ENCODE peak calls at places on chromosomes 16 and 17, in eight cellular contexts. One of them, this sample, is unnamed.

GRCh38 chr17:65730711-65731169 is 169.3 kb upstream of the AXIN2 start:
- DNase-seq in NCI-H2171 treated with DMSO at 0.1 percent for 48 hours: no peak
- DNase-seq in activated gamma-delta T cell: no peak
- DNase-seq in NCI-H1694: no peak
- DNase-seq in HS-27A: no peak
- DNase-seq in NCI-H460: no peak
- DNase-seq in heart left ventricle: no peak
- DNase-seq in CD4-positive, alpha-beta T cell: no peak
- DNase-seq in this sample: no peak

GRCh38 chr17:57864273-57864672 is 14.4 kb upstream of the MRPS23 start:
- DNase-seq in NCI-H460: no peak
- DNase-seq in CD4-positive, alpha-beta T cell: no peak
- DNase-seq in activated gamma-delta T cell: no peak
- DNase-seq in heart left ventricle: peak
- DNase-seq in HS-27A: no peak
- DNase-seq in NCI-H2171 treated with DMSO at 0.1 percent for 48 hours: no peak
- DNase-seq in NCI-H1694: no peak
- DNase-seq in this sample: no peak

GRCh38 chr16:46607529-46607928 is 13.7 kb downstream of the SHCBP1 start:
- DNase-seq in NCI-H460: peak
- DNase-seq in CD4-positive, alpha-beta T cell: no peak
- DNase-seq in HS-27A: no peak
- DNase-seq in activated gamma-delta T cell: no peak
- DNase-seq in NCI-H2171 treated with DMSO at 0.1 percent for 48 hours: peak
- DNase-seq in heart left ventricle: no peak
- DNase-seq in NCI-H1694: peak
- DNase-seq in this sample: no peak

GRCh38 chr17:59483860-59484259 is 81.5 kb upstream of the DHX40 start:
- DNase-seq in heart left ventricle: no peak
- DNase-seq in activated gamma-delta T cell: no peak
- DNase-seq in HS-27A: no peak
- DNase-seq in NCI-H1694: no peak
- DNase-seq in NCI-H2171 treated with DMSO at 0.1 percent for 48 hours: no peak
- DNase-seq in NCI-H460: no peak
- DNase-seq in CD4-positive, alpha-beta T cell: no peak
- DNase-seq in this sample: no peak

GRCh38 chr17:75105269-75106080 is 4.3 kb upstream of the ARMC7 start:
- DNase-seq in activated gamma-delta T cell: no peak
- DNase-seq in HS-27A: no peak
- DNase-seq in NCI-H1694: peak
- DNase-seq in NCI-H2171 treated with DMSO at 0.1 percent for 48 hours: peak
- DNase-seq in heart left ventricle: no peak
- DNase-seq in NCI-H460: no peak
- DNase-seq in CD4-positive, alpha-beta T cell: no peak
- DNase-seq in this sample: peak

GRCh38 chr17:44004077-44004760 is at the start of gene NAGS:
- DNase-seq in CD4-positive, alpha-beta T cell: no peak
- DNase-seq in activated gamma-delta T cell: peak
- DNase-seq in NCI-H460: no peak
- DNase-seq in HS-27A: no peak
- DNase-seq in NCI-H2171 treated with DMSO at 0.1 percent for 48 hours: no peak
- DNase-seq in NCI-H1694: no peak
- DNase-seq in heart left ventricle: no peak
- DNase-seq in this sample: peak

GRCh38 chr16:58098207-58099096 is 30.7 kb downstream of the CFAP20 start:
- DNase-seq in activated gamma-delta T cell: no peak
- DNase-seq in HS-27A: peak
- DNase-seq in NCI-H2171 treated with DMSO at 0.1 percent for 48 hours: no peak
- DNase-seq in CD4-positive, alpha-beta T cell: no peak
- DNase-seq in heart left ventricle: no peak
- DNase-seq in NCI-H460: no peak
- DNase-seq in NCI-H1694: no peak
- DNase-seq in this sample: no peak

GRCh38 chr17:76414334-76415295 is 30.2 kb downstream of the SPHK1 start:
- DNase-seq in HS-27A: no peak
- DNase-seq in NCI-H2171 treated with DMSO at 0.1 percent for 48 hours: peak
- DNase-seq in activated gamma-delta T cell: no peak
- DNase-seq in NCI-H460: no peak
- DNase-seq in CD4-positive, alpha-beta T cell: no peak
- DNase-seq in NCI-H1694: peak
- DNase-seq in heart left ventricle: peak
- DNase-seq in this sample: no peak

GRCh38 chr16:2039286-2040030 is 8.2 kb downstream of the NTHL1 start:
- DNase-seq in HS-27A: no peak
- DNase-seq in activated gamma-delta T cell: no peak
- DNase-seq in NCI-H1694: no peak
- DNase-seq in NCI-H2171 treated with DMSO at 0.1 percent for 48 hours: no peak
- DNase-seq in NCI-H460: no peak
- DNase-seq in CD4-positive, alpha-beta T cell: no peak
- DNase-seq in heart left ventricle: peak
- DNase-seq in this sample: no peak

GRCh38 chr16:19245326-19245925 is 40.1 kb upstream of the CLEC19A start:
- DNase-seq in NCI-H2171 treated with DMSO at 0.1 percent for 48 hours: peak
- DNase-seq in HS-27A: no peak
- DNase-seq in NCI-H1694: no peak
- DNase-seq in activated gamma-delta T cell: no peak
- DNase-seq in CD4-positive, alpha-beta T cell: no peak
- DNase-seq in NCI-H460: no peak
- DNase-seq in heart left ventricle: no peak
- DNase-seq in this sample: no peak

GRCh38 chr16:65547799-65548446 is 426.1 kb upstream of the CDH11 start:
- DNase-seq in CD4-positive, alpha-beta T cell: no peak
- DNase-seq in NCI-H2171 treated with DMSO at 0.1 percent for 48 hours: no peak
- DNase-seq in heart left ventricle: no peak
- DNase-seq in activated gamma-delta T cell: no peak
- DNase-seq in HS-27A: peak
- DNase-seq in NCI-H1694: no peak
- DNase-seq in NCI-H460: no peak
- DNase-seq in this sample: no peak

GRCh38 chr16:23570992-23571632 is 13.6 kb downstream of the UBFD1 start:
- DNase-seq in heart left ventricle: no peak
- DNase-seq in CD4-positive, alpha-beta T cell: no peak
- DNase-seq in HS-27A: no peak
- DNase-seq in NCI-H1694: no peak
- DNase-seq in NCI-H2171 treated with DMSO at 0.1 percent for 48 hours: no peak
- DNase-seq in activated gamma-delta T cell: no peak
- DNase-seq in NCI-H460: no peak
- DNase-seq in this sample: no peak

GRCh38 chr17:41496803-41497484 is 7.2 kb upstream of the KRT36 start:
- DNase-seq in NCI-H1694: peak
- DNase-seq in activated gamma-delta T cell: no peak
- DNase-seq in NCI-H2171 treated with DMSO at 0.1 percent for 48 hours: no peak
- DNase-seq in NCI-H460: peak
- DNase-seq in heart left ventricle: peak
- DNase-seq in HS-27A: peak
- DNase-seq in CD4-positive, alpha-beta T cell: peak
- DNase-seq in this sample: peak

GRCh38 chr16:66588981-66589713 is 9.9 kb downstream of the CMTM2 start:
- DNase-seq in heart left ventricle: peak
- DNase-seq in NCI-H1694: no peak
- DNase-seq in NCI-H460: no peak
- DNase-seq in CD4-positive, alpha-beta T cell: peak
- DNase-seq in HS-27A: no peak
- DNase-seq in NCI-H2171 treated with DMSO at 0.1 percent for 48 hours: no peak
- DNase-seq in activated gamma-delta T cell: no peak
- DNase-seq in this sample: peak

GRCh38 chr17:34252890-34253525 is 2.1 kb upstream of the CCL2 start:
- DNase-seq in NCI-H460: no peak
- DNase-seq in CD4-positive, alpha-beta T cell: no peak
- DNase-seq in activated gamma-delta T cell: no peak
- DNase-seq in HS-27A: no peak
- DNase-seq in NCI-H2171 treated with DMSO at 0.1 percent for 48 hours: no peak
- DNase-seq in NCI-H1694: no peak
- DNase-seq in heart left ventricle: no peak
- DNase-seq in this sample: no peak

GRCh38 chr16:64196444-64196843 is 925.4 kb downstream of the CDH11 start:
- DNase-seq in NCI-H460: no peak
- DNase-seq in activated gamma-delta T cell: no peak
- DNase-seq in NCI-H2171 treated with DMSO at 0.1 percent for 48 hours: no peak
- DNase-seq in heart left ventricle: no peak
- DNase-seq in NCI-H1694: no peak
- DNase-seq in CD4-positive, alpha-beta T cell: no peak
- DNase-seq in HS-27A: peak
- DNase-seq in this sample: no peak

GRCh38 chr16:57538235-57538711 is 1.9 kb upstream of the CCDC102A start:
- DNase-seq in activated gamma-delta T cell: no peak
- DNase-seq in heart left ventricle: no peak
- DNase-seq in NCI-H2171 treated with DMSO at 0.1 percent for 48 hours: no peak
- DNase-seq in CD4-positive, alpha-beta T cell: no peak
- DNase-seq in HS-27A: no peak
- DNase-seq in NCI-H1694: no peak
- DNase-seq in NCI-H460: no peak
- DNase-seq in this sample: no peak

GRCh38 chr17:74431568-74432483 is at the start of gene GPRC5C:
- DNase-seq in heart left ventricle: peak
- DNase-seq in NCI-H460: peak
- DNase-seq in NCI-H2171 treated with DMSO at 0.1 percent for 48 hours: peak
- DNase-seq in NCI-H1694: peak
- DNase-seq in CD4-positive, alpha-beta T cell: no peak
- DNase-seq in activated gamma-delta T cell: peak
- DNase-seq in HS-27A: no peak
- DNase-seq in this sample: peak

GRCh38 chr17:2250140-2251095 is 53.2 kb downstream of the SMG6 start:
- DNase-seq in CD4-positive, alpha-beta T cell: peak
- DNase-seq in NCI-H2171 treated with DMSO at 0.1 percent for 48 hours: no peak
- DNase-seq in heart left ventricle: no peak
- DNase-seq in HS-27A: no peak
- DNase-seq in NCI-H1694: no peak
- DNase-seq in activated gamma-delta T cell: no peak
- DNase-seq in NCI-H460: no peak
- DNase-seq in this sample: no peak

GRCh38 chr16:86306811-86307517 is 203.4 kb upstream of the FOXF1 start:
- DNase-seq in activated gamma-delta T cell: no peak
- DNase-seq in NCI-H460: peak
- DNase-seq in HS-27A: no peak
- DNase-seq in CD4-positive, alpha-beta T cell: no peak
- DNase-seq in NCI-H1694: no peak
- DNase-seq in heart left ventricle: no peak
- DNase-seq in NCI-H2171 treated with DMSO at 0.1 percent for 48 hours: no peak
- DNase-seq in this sample: no peak

GRCh38 chr16:67883146-67883871 is 1.4 kb upstream of the NRN1L start:
- DNase-seq in NCI-H2171 treated with DMSO at 0.1 percent for 48 hours: no peak
- DNase-seq in heart left ventricle: no peak
- DNase-seq in HS-27A: no peak
- DNase-seq in NCI-H1694: no peak
- DNase-seq in NCI-H460: no peak
- DNase-seq in activated gamma-delta T cell: no peak
- DNase-seq in CD4-positive, alpha-beta T cell: no peak
- DNase-seq in this sample: no peak

GRCh38 chr17:64679710-64680216 is 17.7 kb upstream of the SMURF2 start:
- DNase-seq in CD4-positive, alpha-beta T cell: no peak
- DNase-seq in NCI-H1694: no peak
- DNase-seq in NCI-H2171 treated with DMSO at 0.1 percent for 48 hours: peak
- DNase-seq in NCI-H460: peak
- DNase-seq in HS-27A: peak
- DNase-seq in activated gamma-delta T cell: no peak
- DNase-seq in heart left ventricle: peak
- DNase-seq in this sample: no peak

GRCh38 chr16:24497405-24497804 is 42.0 kb upstream of the RBBP6 start:
- DNase-seq in activated gamma-delta T cell: no peak
- DNase-seq in CD4-positive, alpha-beta T cell: no peak
- DNase-seq in NCI-H1694: no peak
- DNase-seq in HS-27A: no peak
- DNase-seq in NCI-H2171 treated with DMSO at 0.1 percent for 48 hours: peak
- DNase-seq in heart left ventricle: no peak
- DNase-seq in NCI-H460: no peak
- DNase-seq in this sample: peak

GRCh38 chr16:6684076-6684673 is 648.5 kb upstream of the RBFOX1 start:
- DNase-seq in NCI-H460: peak
- DNase-seq in activated gamma-delta T cell: no peak
- DNase-seq in HS-27A: no peak
- DNase-seq in heart left ventricle: no peak
- DNase-seq in NCI-H1694: peak
- DNase-seq in NCI-H2171 treated with DMSO at 0.1 percent for 48 hours: peak
- DNase-seq in CD4-positive, alpha-beta T cell: no peak
- DNase-seq in this sample: no peak

GRCh38 chr17:67439269-67439668 is 62.2 kb downstream of the PITPNC1 start:
- DNase-seq in NCI-H1694: no peak
- DNase-seq in heart left ventricle: no peak
- DNase-seq in CD4-positive, alpha-beta T cell: no peak
- DNase-seq in activated gamma-delta T cell: no peak
- DNase-seq in NCI-H2171 treated with DMSO at 0.1 percent for 48 hours: no peak
- DNase-seq in NCI-H460: no peak
- DNase-seq in HS-27A: no peak
- DNase-seq in this sample: no peak

GRCh38 chr17:31754239-31754945 is 104.7 kb downstream of the COPRS start:
- DNase-seq in NCI-H460: no peak
- DNase-seq in heart left ventricle: no peak
- DNase-seq in HS-27A: peak
- DNase-seq in activated gamma-delta T cell: no peak
- DNase-seq in NCI-H1694: no peak
- DNase-seq in NCI-H2171 treated with DMSO at 0.1 percent for 48 hours: no peak
- DNase-seq in CD4-positive, alpha-beta T cell: no peak
- DNase-seq in this sample: no peak

GRCh38 chr17:19238167-19238505 is 970 bp downstream of the EPN2 start:
- DNase-seq in NCI-H460: peak
- DNase-seq in activated gamma-delta T cell: no peak
- DNase-seq in NCI-H1694: peak
- DNase-seq in HS-27A: no peak
- DNase-seq in NCI-H2171 treated with DMSO at 0.1 percent for 48 hours: peak
- DNase-seq in CD4-positive, alpha-beta T cell: no peak
- DNase-seq in heart left ventricle: peak
- DNase-seq in this sample: peak

GRCh38 chr17:69552986-69553667 is 138.6 kb downstream of the MAP2K6 start:
- DNase-seq in activated gamma-delta T cell: no peak
- DNase-seq in NCI-H2171 treated with DMSO at 0.1 percent for 48 hours: no peak
- DNase-seq in NCI-H1694: no peak
- DNase-seq in HS-27A: no peak
- DNase-seq in NCI-H460: no peak
- DNase-seq in CD4-positive, alpha-beta T cell: no peak
- DNase-seq in heart left ventricle: no peak
- DNase-seq in this sample: no peak

GRCh38 chr16:50303605-50304466 is 37.5 kb downstream of the ADCY7 start:
- DNase-seq in heart left ventricle: no peak
- DNase-seq in CD4-positive, alpha-beta T cell: no peak
- DNase-seq in NCI-H460: peak
- DNase-seq in activated gamma-delta T cell: no peak
- DNase-seq in HS-27A: peak
- DNase-seq in NCI-H2171 treated with DMSO at 0.1 percent for 48 hours: no peak
- DNase-seq in NCI-H1694: no peak
- DNase-seq in this sample: peak

This sample was measured in H9.